ENCODE peak calls at places on chromosomes 12 and 14, in nine cellular contexts. Q is ELF-1, E is NCI-H2029 treated with DMSO at 0.1 percent for 48 hours, K is GM10248, S is naive B cell, A is activated B cell treated with CpG ODN at 0.5 μM for 24 hours, J is DMS153, I is NCI-H1436, T is NCI-H1092. X is an unnamed sample.

GRCh38 chr12:57759360-57759980 is 4.6 kb downstream of the MARCHF9 start:
- DNase-seq in Q (no peak), E (no peak), K (no peak), S (no peak), A (no peak), J (no peak), I (no peak), T (no peak), X (peak; percentile 60)

GRCh38 chr14:76386922-76387782 is 11.2 kb downstream of the ESRRB start:
- DNase-seq in Q (peak; percentile 82), E (peak; percentile 6), K (peak; percentile 87), S (peak; percentile 20), A (peak; percentile 28), J (peak; percentile 8), I (peak; percentile 56), T (peak; percentile 73), X (peak; percentile 87)

GRCh38 chr14:102020058-102020971 is 55.9 kb downstream of the DYNC1H1 start:
- DNase-seq in Q (no peak), E (no peak), K (no peak), S (no peak), A (no peak), J (no peak), I (no peak), T (no peak), X (no peak)

GRCh38 chr12:32666510-32666909 is 12.6 kb upstream of the DNM1L start:
- DNase-seq in Q (peak; percentile 22), E (no peak), K (no peak), S (no peak), A (no peak), J (no peak), I (no peak), T (no peak), X (no peak)

GRCh38 chr12:4454315-4454860 is 8.8 kb upstream of the FGF6 start:
- DNase-seq in Q (no peak), E (no peak), K (no peak), S (no peak), A (no peak), J (no peak), I (no peak), T (no peak), X (no peak)

GRCh38 chr12:93886533-93887511 is 209.6 kb downstream of the CRADD start:
- DNase-seq in Q (no peak), E (no peak), K (no peak), S (no peak), A (no peak), J (no peak), I (no peak), T (no peak), X (no peak)

GRCh38 chr12:88339254-88339949 is 197.3 kb downstream of the TMTC3 start:
- DNase-seq in Q (no peak), E (no peak), K (no peak), S (no peak), A (no peak), J (no peak), I (no peak), T (no peak), X (no peak)

GRCh38 chr14:68442828-68443460 is 349.9 kb downstream of the ZFP36L1 start:
- DNase-seq in Q (no peak), E (no peak), K (no peak), S (no peak), A (no peak), J (no peak), I (no peak), T (no peak), X (no peak)

GRCh38 chr14:102362084-102362483 is 606 bp downstream of the CINP start:
- DNase-seq in Q (no peak), E (no peak), K (peak; percentile 64), S (peak; percentile 8), A (no peak), J (no peak), I (no peak), T (no peak), X (peak; percentile 63)

GRCh38 chr12:42735869-42736361 is 146.4 kb upstream of the PRICKLE1 start:
- DNase-seq in Q (peak; percentile 71), E (no peak), K (no peak), S (no peak), A (no peak), J (no peak), I (no peak), T (no peak), X (no peak)

GRCh38 chr14:59278111-59278510 is 89.6 kb downstream of the DAAM1 start:
- DNase-seq in Q (no peak), E (no peak), K (no peak), S (no peak), A (no peak), J (no peak), I (no peak), T (no peak), X (no peak)

X was measured in GM20000.